ENCODE peak calls at places on chromosomes 5 and 9, in ten cellular contexts. One of them, this sample, is unnamed.

GRCh38 chr5:7801898-7802614 is 48.9 kb downstream of the CFAP90 start:
- DNase-seq in stomach: no peak
- DNase-seq in GM23338: no peak
- DNase-seq in SK-N-MC: no peak
- DNase-seq in ovary: no peak
- DNase-seq in aorta: no peak
- DNase-seq in psoas muscle: no peak
- DNase-seq in tibial artery: peak
- DNase-seq in lower lobe of right lung: no peak
- DNase-seq in neural progenitor cell: no peak
- DNase-seq in this sample: no peak

GRCh38 chr5:3325206-3325605 is 270.4 kb upstream of the IRX1 start:
- DNase-seq in stomach: no peak
- DNase-seq in GM23338: no peak
- DNase-seq in SK-N-MC: no peak
- DNase-seq in ovary: no peak
- DNase-seq in aorta: no peak
- DNase-seq in psoas muscle: no peak
- DNase-seq in tibial artery: no peak
- DNase-seq in lower lobe of right lung: no peak
- DNase-seq in neural progenitor cell: peak
- DNase-seq in this sample: no peak

GRCh38 chr5:168656633-168657032 is 77.5 kb upstream of the PANK3 start:
- DNase-seq in stomach: no peak
- DNase-seq in GM23338: no peak
- DNase-seq in SK-N-MC: no peak
- DNase-seq in ovary: no peak
- DNase-seq in aorta: no peak
- DNase-seq in psoas muscle: no peak
- DNase-seq in tibial artery: no peak
- DNase-seq in lower lobe of right lung: no peak
- DNase-seq in neural progenitor cell: no peak
- DNase-seq in this sample: peak

GRCh38 chr9:131799177-131799823 is 59.4 kb upstream of the RAPGEF1 start:
- DNase-seq in stomach: peak
- DNase-seq in GM23338: peak
- DNase-seq in SK-N-MC: no peak
- DNase-seq in ovary: peak
- DNase-seq in aorta: no peak
- DNase-seq in psoas muscle: no peak
- DNase-seq in tibial artery: no peak
- DNase-seq in lower lobe of right lung: no peak
- DNase-seq in neural progenitor cell: peak
- DNase-seq in this sample: no peak

GRCh38 chr5:78899922-78900362 is 85.2 kb downstream of the ARSB start:
- DNase-seq in stomach: peak
- DNase-seq in GM23338: peak
- DNase-seq in SK-N-MC: no peak
- DNase-seq in ovary: no peak
- DNase-seq in aorta: no peak
- DNase-seq in psoas muscle: no peak
- DNase-seq in tibial artery: no peak
- DNase-seq in lower lobe of right lung: peak
- DNase-seq in neural progenitor cell: peak
- DNase-seq in this sample: no peak

GRCh38 chr5:157828949-157829639 is 29.9 kb downstream of the CLINT1 start:
- DNase-seq in stomach: no peak
- DNase-seq in GM23338: peak
- DNase-seq in SK-N-MC: no peak
- DNase-seq in ovary: no peak
- DNase-seq in aorta: no peak
- DNase-seq in psoas muscle: no peak
- DNase-seq in tibial artery: no peak
- DNase-seq in lower lobe of right lung: no peak
- DNase-seq in neural progenitor cell: peak
- DNase-seq in this sample: no peak

GRCh38 chr9:105554042-105554441 is 3.9 kb upstream of the FKTN start:
- DNase-seq in stomach: no peak
- DNase-seq in GM23338: no peak
- DNase-seq in SK-N-MC: no peak
- DNase-seq in ovary: no peak
- DNase-seq in aorta: peak
- DNase-seq in psoas muscle: no peak
- DNase-seq in tibial artery: no peak
- DNase-seq in lower lobe of right lung: no peak
- DNase-seq in neural progenitor cell: no peak
- DNase-seq in this sample: no peak

GRCh38 chr5:73823508-73823925 is 197.5 kb downstream of the ARHGEF28 start:
- DNase-seq in stomach: no peak
- DNase-seq in GM23338: no peak
- DNase-seq in SK-N-MC: no peak
- DNase-seq in ovary: no peak
- DNase-seq in aorta: no peak
- DNase-seq in psoas muscle: no peak
- DNase-seq in tibial artery: no peak
- DNase-seq in lower lobe of right lung: no peak
- DNase-seq in neural progenitor cell: no peak
- DNase-seq in this sample: peak

GRCh38 chr5:17732351-17732923 is 98.2 kb downstream of the TAF11L14 start:
- DNase-seq in stomach: no peak
- DNase-seq in GM23338: no peak
- DNase-seq in SK-N-MC: no peak
- DNase-seq in ovary: no peak
- DNase-seq in aorta: no peak
- DNase-seq in psoas muscle: no peak
- DNase-seq in tibial artery: no peak
- DNase-seq in lower lobe of right lung: no peak
- DNase-seq in neural progenitor cell: no peak
- DNase-seq in this sample: no peak

GRCh38 chr5:134555889-134556311 is 30.4 kb downstream of the JADE2 start:
- DNase-seq in stomach: peak
- DNase-seq in GM23338: peak
- DNase-seq in SK-N-MC: no peak
- DNase-seq in ovary: no peak
- DNase-seq in aorta: peak
- DNase-seq in psoas muscle: peak
- DNase-seq in tibial artery: peak
- DNase-seq in lower lobe of right lung: no peak
- DNase-seq in neural progenitor cell: peak
- DNase-seq in this sample: peak

GRCh38 chr9:96256800-96257199 is 45.2 kb downstream of the HSD17B3 start:
- DNase-seq in stomach: no peak
- DNase-seq in GM23338: peak
- DNase-seq in SK-N-MC: no peak
- DNase-seq in ovary: no peak
- DNase-seq in aorta: no peak
- DNase-seq in psoas muscle: no peak
- DNase-seq in tibial artery: no peak
- DNase-seq in lower lobe of right lung: no peak
- DNase-seq in neural progenitor cell: no peak
- DNase-seq in this sample: peak

GRCh38 chr5:142384014-142384413 is 59.2 kb upstream of the SPRY4 start:
- DNase-seq in stomach: no peak
- DNase-seq in GM23338: no peak
- DNase-seq in SK-N-MC: no peak
- DNase-seq in ovary: no peak
- DNase-seq in aorta: no peak
- DNase-seq in psoas muscle: no peak
- DNase-seq in tibial artery: no peak
- DNase-seq in lower lobe of right lung: no peak
- DNase-seq in neural progenitor cell: no peak
- DNase-seq in this sample: no peak

GRCh38 chr5:142386151-142387021 is 61.6 kb upstream of the SPRY4 start:
- DNase-seq in stomach: no peak
- DNase-seq in GM23338: peak
- DNase-seq in SK-N-MC: no peak
- DNase-seq in ovary: no peak
- DNase-seq in aorta: no peak
- DNase-seq in psoas muscle: no peak
- DNase-seq in tibial artery: no peak
- DNase-seq in lower lobe of right lung: peak
- DNase-seq in neural progenitor cell: no peak
- DNase-seq in this sample: no peak

GRCh38 chr5:142388696-142389095 is 63.9 kb upstream of the SPRY4 start:
- DNase-seq in stomach: no peak
- DNase-seq in GM23338: no peak
- DNase-seq in SK-N-MC: no peak
- DNase-seq in ovary: no peak
- DNase-seq in aorta: no peak
- DNase-seq in psoas muscle: no peak
- DNase-seq in tibial artery: no peak
- DNase-seq in lower lobe of right lung: no peak
- DNase-seq in neural progenitor cell: no peak
- DNase-seq in this sample: no peak

GRCh38 chr5:142385194-142385593 is 60.4 kb upstream of the SPRY4 start:
- DNase-seq in stomach: no peak
- DNase-seq in GM23338: no peak
- DNase-seq in SK-N-MC: no peak
- DNase-seq in ovary: no peak
- DNase-seq in aorta: no peak
- DNase-seq in psoas muscle: no peak
- DNase-seq in tibial artery: no peak
- DNase-seq in lower lobe of right lung: no peak
- DNase-seq in neural progenitor cell: no peak
- DNase-seq in this sample: no peak

GRCh38 chr5:142387022-142387682 is 62.3 kb upstream of the SPRY4 start:
- DNase-seq in stomach: no peak
- DNase-seq in GM23338: no peak
- DNase-seq in SK-N-MC: no peak
- DNase-seq in ovary: no peak
- DNase-seq in aorta: peak
- DNase-seq in psoas muscle: no peak
- DNase-seq in tibial artery: no peak
- DNase-seq in lower lobe of right lung: peak
- DNase-seq in neural progenitor cell: no peak
- DNase-seq in this sample: no peak
- H3K4me3 ChIP-seq in stomach: no peak
- H3K4me3 ChIP-seq in GM23338: no peak
- H3K4me3 ChIP-seq in SK-N-MC: peak
- H3K4me3 ChIP-seq in ovary: no peak
- H3K4me3 ChIP-seq in aorta: no peak
- H3K4me3 ChIP-seq in psoas muscle: no peak
- H3K4me3 ChIP-seq in tibial artery: no peak
- H3K4me3 ChIP-seq in lower lobe of right lung: no peak
- H3K4me3 ChIP-seq in neural progenitor cell: no peak
- H3K4me3 ChIP-seq in this sample: no peak

DNA sequence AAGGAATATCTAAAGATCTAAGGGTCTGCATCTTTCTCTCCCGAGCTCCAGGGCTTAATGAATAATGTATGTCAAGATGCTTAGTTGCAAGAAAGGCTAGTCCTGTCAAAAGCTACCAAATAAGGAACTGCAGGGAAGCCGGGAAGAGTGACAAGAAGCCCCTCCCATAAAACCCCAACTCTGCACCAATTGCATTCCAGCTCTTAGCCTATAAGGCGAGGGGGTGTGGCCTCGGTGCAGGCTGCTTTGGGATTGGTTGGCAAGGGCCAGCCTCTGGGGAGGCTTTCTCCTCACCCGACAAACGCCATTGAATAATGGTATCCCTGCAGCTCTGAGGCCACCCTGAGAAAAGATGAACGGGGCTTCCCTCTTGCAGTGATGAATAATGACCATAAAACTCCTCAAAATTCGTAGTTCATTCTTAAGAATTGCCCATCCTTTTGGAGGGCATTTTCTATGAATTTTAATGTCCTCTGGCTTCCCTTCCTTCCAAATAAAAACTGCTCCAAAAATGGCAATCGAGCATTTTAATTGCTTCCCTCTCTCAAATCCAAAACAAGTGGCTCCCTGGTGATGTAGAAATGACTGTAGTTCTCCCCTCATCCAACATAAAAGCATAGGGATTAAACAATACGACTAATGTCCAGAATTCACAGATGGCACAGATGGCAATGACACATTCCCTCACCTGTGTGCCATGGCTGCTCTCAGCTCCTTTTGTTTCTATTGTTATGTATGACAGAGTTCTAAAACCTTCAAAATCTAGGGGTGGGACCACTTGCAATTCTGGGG is 417.1 kb downstream of the RAB3C start:
- DNase-seq in stomach: no peak
- DNase-seq in GM23338: peak
- DNase-seq in SK-N-MC: no peak
- DNase-seq in ovary: no peak
- DNase-seq in aorta: no peak
- DNase-seq in psoas muscle: no peak
- DNase-seq in tibial artery: no peak
- DNase-seq in lower lobe of right lung: no peak
- DNase-seq in neural progenitor cell: peak
- DNase-seq in this sample: no peak
- H3K4me3 ChIP-seq in stomach: no peak
- H3K4me3 ChIP-seq in GM23338: no peak
- H3K4me3 ChIP-seq in SK-N-MC: peak
- H3K4me3 ChIP-seq in ovary: no peak
- H3K4me3 ChIP-seq in aorta: no peak
- H3K4me3 ChIP-seq in psoas muscle: no peak
- H3K4me3 ChIP-seq in tibial artery: no peak
- H3K4me3 ChIP-seq in lower lobe of right lung: no peak
- H3K4me3 ChIP-seq in neural progenitor cell: no peak
- H3K4me3 ChIP-seq in this sample: no peak

GRCh38 chr9:77020438-77021264 is 1.2 kb downstream of the FOXB2 start:
- DNase-seq in stomach: no peak
- DNase-seq in GM23338: peak
- DNase-seq in SK-N-MC: no peak
- DNase-seq in ovary: no peak
- DNase-seq in aorta: no peak
- DNase-seq in psoas muscle: no peak
- DNase-seq in tibial artery: no peak
- DNase-seq in lower lobe of right lung: no peak
- DNase-seq in neural progenitor cell: peak
- DNase-seq in this sample: no peak
- H3K4me3 ChIP-seq in stomach: peak
- H3K4me3 ChIP-seq in GM23338: peak
- H3K4me3 ChIP-seq in SK-N-MC: no peak
- H3K4me3 ChIP-seq in ovary: no peak
- H3K4me3 ChIP-seq in aorta: no peak
- H3K4me3 ChIP-seq in psoas muscle: peak
- H3K4me3 ChIP-seq in tibial artery: no peak
- H3K4me3 ChIP-seq in lower lobe of right lung: peak
- H3K4me3 ChIP-seq in neural progenitor cell: peak
- H3K4me3 ChIP-seq in this sample: no peak

DNA sequence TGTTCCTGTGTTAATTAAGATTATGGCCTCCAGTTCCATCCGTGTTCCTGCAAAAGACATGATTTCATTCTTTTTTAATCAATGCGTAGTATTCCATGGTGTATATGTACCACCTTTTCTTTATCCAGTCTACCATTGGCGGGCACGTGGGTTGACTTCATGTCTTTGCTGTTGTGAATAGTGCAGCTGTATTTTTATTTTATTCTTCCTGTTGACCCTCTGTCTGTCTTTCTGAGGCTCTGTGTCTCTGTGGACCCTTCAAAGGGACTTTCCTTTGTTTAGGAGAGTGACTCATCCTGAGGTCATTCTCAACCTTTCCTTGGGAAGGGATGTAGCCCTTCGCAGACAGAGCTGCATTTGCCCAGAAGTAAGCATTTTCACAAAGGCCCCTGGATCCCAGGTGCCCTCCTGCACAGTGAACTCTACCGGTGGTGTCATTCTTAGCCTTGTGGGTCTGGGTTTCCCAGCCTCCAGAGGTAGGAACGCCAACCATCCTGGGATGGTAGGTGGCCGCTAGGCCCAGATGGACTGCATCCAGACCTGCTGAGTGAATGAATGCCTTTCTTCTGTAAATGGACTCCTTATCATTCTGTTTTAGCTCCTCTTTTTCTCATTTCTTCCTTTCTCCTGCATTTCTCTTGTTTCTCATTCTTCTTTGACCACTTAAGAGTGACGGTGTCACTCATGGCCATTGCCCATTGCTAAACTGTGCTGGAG is 22.4 kb downstream of the TRIO start:
- DNase-seq in stomach: no peak
- DNase-seq in GM23338: no peak
- DNase-seq in SK-N-MC: no peak
- DNase-seq in ovary: no peak
- DNase-seq in aorta: no peak
- DNase-seq in psoas muscle: no peak
- DNase-seq in tibial artery: no peak
- DNase-seq in lower lobe of right lung: no peak
- DNase-seq in neural progenitor cell: no peak
- DNase-seq in this sample: no peak
- H3K4me3 ChIP-seq in stomach: no peak
- H3K4me3 ChIP-seq in GM23338: no peak
- H3K4me3 ChIP-seq in SK-N-MC: no peak
- H3K4me3 ChIP-seq in ovary: no peak
- H3K4me3 ChIP-seq in aorta: no peak
- H3K4me3 ChIP-seq in psoas muscle: no peak
- H3K4me3 ChIP-seq in tibial artery: no peak
- H3K4me3 ChIP-seq in lower lobe of right lung: no peak
- H3K4me3 ChIP-seq in neural progenitor cell: no peak
- H3K4me3 ChIP-seq in this sample: no peak